ENCODE peak calls at places on chromosomes 6 and 20, in ten cellular contexts. H is PC-3, S is NCI-H2081, B is iris pigment epithelial cell, N is EH, K is SIG-M5, A is astrocyte of the spinal cord, V is HS-27A, P is AML-193, J is COR-L47. E is an unnamed sample.

GRCh38 chr6:3227363-3228045 is at the start of gene TUBB2B:
- DNase-seq in H (no peak), S (peak), B (peak), N (peak), K (no peak), A (peak), V (no peak), P (no peak), J (peak), E (no peak)

GRCh38 chr20:22686097-22686496 is 101.7 kb upstream of the FOXA2 start:
- DNase-seq in H (peak), S (peak), B (peak), N (peak), K (no peak), A (peak), V (peak), P (peak), J (peak), E (no peak)

GRCh38 chr20:61724376-61724775 is 341.3 kb downstream of the TAF4 start:
- DNase-seq in H (no peak), S (no peak), B (peak), N (no peak), K (no peak), A (peak), V (no peak), P (no peak), J (no peak), E (no peak)

GRCh38 chr6:53673138-53673801 is 7.7 kb upstream of the KLHL31 start:
- DNase-seq in H (peak), S (no peak), B (peak), N (peak), K (no peak), A (peak), V (peak), P (no peak), J (no peak), E (no peak)

GRCh38 chr6:2579789-2580570 is 170.7 kb downstream of the MYLK4 start:
- DNase-seq in H (no peak), S (no peak), B (peak), N (no peak), K (no peak), A (no peak), V (no peak), P (no peak), J (no peak), E (no peak)

GRCh38 chr6:159039885-159040258 is 4.9 kb downstream of the TAGAP start:
- DNase-seq in H (no peak), S (no peak), B (no peak), N (no peak), K (no peak), A (no peak), V (no peak), P (no peak), J (no peak), E (no peak)

GRCh38 chr20:48626226-48626937 is 201.4 kb downstream of the PREX1 start:
- DNase-seq in H (no peak), S (no peak), B (no peak), N (peak), K (peak), A (no peak), V (no peak), P (no peak), J (no peak), E (peak)

GRCh38 chr20:19015890-19016465 is 196.5 kb upstream of the SLC24A3 start:
- DNase-seq in H (no peak), S (no peak), B (no peak), N (no peak), K (no peak), A (no peak), V (no peak), P (no peak), J (no peak), E (no peak)

GRCh38 chr6:4728949-4729348 is 47.3 kb upstream of the CDYL start:
- DNase-seq in H (no peak), S (no peak), B (no peak), N (no peak), K (no peak), A (no peak), V (no peak), P (no peak), J (no peak), E (no peak)

GRCh38 chr20:37615507-37616425 is 78.1 kb upstream of the CTNNBL1 start:
- DNase-seq in H (peak), S (peak), B (no peak), N (no peak), K (no peak), A (peak), V (no peak), P (peak), J (peak), E (no peak)

GRCh38 chr6:164827537-164827936 is 481.9 kb downstream of the C6orf118 start:
- DNase-seq in H (peak), S (peak), B (no peak), N (no peak), K (no peak), A (no peak), V (no peak), P (no peak), J (peak), E (no peak)

GRCh38 chr6:165841153-165841558 is 178.1 kb upstream of the PDE10A start:
- DNase-seq in H (no peak), S (no peak), B (no peak), N (no peak), K (no peak), A (no peak), V (no peak), P (no peak), J (no peak), E (no peak)